ENCODE peak calls at places on chromosomes 13 and 19, in ten cellular contexts. One of them, this sample, is unnamed.

GRCh38 chr13:24631922-24632321 is 48.3 kb upstream of the ATP12A start:
- DNase-seq in stomach: no peak
- DNase-seq in transverse colon: no peak
- DNase-seq in K562: no peak
- DNase-seq in SK-N-SH: no peak
- DNase-seq in esophagus muscularis mucosa: no peak
- DNase-seq in GM12878: no peak
- DNase-seq in sigmoid colon: no peak
- DNase-seq in upper lobe of left lung: no peak
- DNase-seq in H1: no peak
- DNase-seq in this sample: no peak

GRCh38 chr13:24100152-24100551 is 60.4 kb upstream of the SPATA13 start:
- DNase-seq in K562: no peak
- DNase-seq in GM12878: no peak
- DNase-seq in upper lobe of left lung: no peak
- DNase-seq in transverse colon: no peak
- DNase-seq in esophagus muscularis mucosa: no peak
- DNase-seq in SK-N-SH: no peak
- DNase-seq in sigmoid colon: no peak
- DNase-seq in stomach: no peak
- DNase-seq in H1: no peak
- DNase-seq in this sample: no peak

GRCh38 chr13:38202730-38203129 is 146.9 kb upstream of the UFM1 start:
- DNase-seq in upper lobe of left lung: no peak
- DNase-seq in transverse colon: no peak
- DNase-seq in SK-N-SH: no peak
- DNase-seq in K562: no peak
- DNase-seq in GM12878: no peak
- DNase-seq in sigmoid colon: no peak
- DNase-seq in esophagus muscularis mucosa: no peak
- DNase-seq in H1: no peak
- DNase-seq in stomach: no peak
- DNase-seq in this sample: no peak

GRCh38 chr19:51708811-51709210 is 15.0 kb downstream of the HAS1 start:
- DNase-seq in upper lobe of left lung: no peak
- DNase-seq in GM12878: no peak
- DNase-seq in transverse colon: no peak
- DNase-seq in esophagus muscularis mucosa: no peak
- DNase-seq in H1: no peak
- DNase-seq in stomach: no peak
- DNase-seq in sigmoid colon: no peak
- DNase-seq in SK-N-SH: no peak
- DNase-seq in K562: no peak
- DNase-seq in this sample: no peak

GRCh38 chr19:3653865-3654513 is 27.4 kb upstream of the CACTIN start:
- DNase-seq in H1: no peak
- DNase-seq in SK-N-SH: no peak
- DNase-seq in upper lobe of left lung: no peak
- DNase-seq in transverse colon: no peak
- DNase-seq in GM12878: no peak
- DNase-seq in K562: peak; percentile 46
- DNase-seq in esophagus muscularis mucosa: no peak
- DNase-seq in sigmoid colon: no peak
- DNase-seq in stomach: no peak
- DNase-seq in this sample: no peak

GRCh38 chr13:51759240-51759639 is 44.7 kb downstream of the DHRS12 start:
- DNase-seq in SK-N-SH: no peak
- DNase-seq in upper lobe of left lung: no peak
- DNase-seq in K562: no peak
- DNase-seq in H1: no peak
- DNase-seq in transverse colon: no peak
- DNase-seq in stomach: no peak
- DNase-seq in sigmoid colon: no peak
- DNase-seq in GM12878: no peak
- DNase-seq in esophagus muscularis mucosa: no peak
- DNase-seq in this sample: no peak

GRCh38 chr13:90201676-90202425 is 1145.6 kb upstream of the MIR17HG start:
- DNase-seq in SK-N-SH: no peak
- DNase-seq in K562: no peak
- DNase-seq in esophagus muscularis mucosa: no peak
- DNase-seq in stomach: no peak
- DNase-seq in H1: no peak
- DNase-seq in GM12878: no peak
- DNase-seq in upper lobe of left lung: no peak
- DNase-seq in transverse colon: no peak
- DNase-seq in sigmoid colon: no peak
- DNase-seq in this sample: no peak

GRCh38 chr13:75870397-75870801 is 234.3 kb downstream of the LMO7 start:
- DNase-seq in K562: peak; percentile 22
- DNase-seq in stomach: no peak
- DNase-seq in upper lobe of left lung: no peak
- DNase-seq in esophagus muscularis mucosa: no peak
- DNase-seq in GM12878: no peak
- DNase-seq in transverse colon: no peak
- DNase-seq in H1: no peak
- DNase-seq in sigmoid colon: no peak
- DNase-seq in SK-N-SH: peak; percentile 46
- DNase-seq in this sample: no peak

GRCh38 chr19:11451942-11452813 is 16.7 kb downstream of the PRKCSH start:
- DNase-seq in H1: no peak
- DNase-seq in esophagus muscularis mucosa: no peak
- DNase-seq in GM12878: no peak
- DNase-seq in SK-N-SH: peak; percentile 62
- DNase-seq in K562: peak; percentile 42
- DNase-seq in upper lobe of left lung: no peak
- DNase-seq in transverse colon: no peak
- DNase-seq in sigmoid colon: no peak
- DNase-seq in stomach: no peak
- DNase-seq in this sample: no peak

GRCh38 chr13:70792121-70792520 is 683.9 kb upstream of the KLHL1 start:
- DNase-seq in GM12878: no peak
- DNase-seq in K562: no peak
- DNase-seq in transverse colon: no peak
- DNase-seq in upper lobe of left lung: no peak
- DNase-seq in sigmoid colon: no peak
- DNase-seq in stomach: no peak
- DNase-seq in SK-N-SH: no peak
- DNase-seq in H1: no peak
- DNase-seq in esophagus muscularis mucosa: no peak
- DNase-seq in this sample: no peak

GRCh38 chr19:14361824-14362223 is 19.4 kb upstream of the ADGRE5 start:
- DNase-seq in esophagus muscularis mucosa: no peak
- DNase-seq in H1: peak; percentile 49
- DNase-seq in stomach: no peak
- DNase-seq in transverse colon: no peak
- DNase-seq in sigmoid colon: no peak
- DNase-seq in K562: peak; percentile 62
- DNase-seq in upper lobe of left lung: no peak
- DNase-seq in SK-N-SH: peak; percentile 63
- DNase-seq in GM12878: no peak
- DNase-seq in this sample: no peak

GRCh38 chr19:46789371-46789770 is 977 bp upstream of the SLC1A5 start:
- DNase-seq in upper lobe of left lung: no peak
- DNase-seq in stomach: no peak
- DNase-seq in H1: no peak
- DNase-seq in sigmoid colon: no peak
- DNase-seq in SK-N-SH: no peak
- DNase-seq in esophagus muscularis mucosa: no peak
- DNase-seq in K562: no peak
- DNase-seq in transverse colon: no peak
- DNase-seq in GM12878: no peak
- DNase-seq in this sample: no peak

DNA sequence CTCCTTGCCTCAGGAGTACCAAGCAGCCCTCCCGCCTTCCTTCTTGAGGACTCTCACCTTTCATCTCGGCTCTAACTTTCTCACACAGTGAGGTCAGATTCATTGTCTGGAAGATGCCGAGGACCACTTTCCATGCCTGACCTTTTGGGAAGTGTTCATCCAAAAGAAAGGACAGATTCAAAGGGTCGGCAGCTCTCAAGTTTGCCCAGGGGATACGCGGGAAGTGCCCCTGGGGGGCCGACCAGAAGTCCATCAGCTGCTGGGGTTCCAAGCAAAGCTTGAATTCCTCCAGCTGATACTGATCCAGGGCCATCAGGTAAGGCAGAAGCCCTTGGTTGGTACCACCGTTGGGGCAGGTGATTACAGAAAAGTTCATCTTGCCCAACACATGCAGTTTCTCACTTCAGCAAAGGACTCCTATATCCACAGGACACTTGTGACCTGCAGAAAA is at the start of gene NLRP13:
- DNase-seq in SK-N-SH: no peak
- DNase-seq in upper lobe of left lung: no peak
- DNase-seq in esophagus muscularis mucosa: peak; percentile 57
- DNase-seq in H1: no peak
- DNase-seq in stomach: no peak
- DNase-seq in GM12878: no peak
- DNase-seq in K562: no peak
- DNase-seq in sigmoid colon: no peak
- DNase-seq in transverse colon: no peak
- DNase-seq in this sample: no peak
- H3K9me3 ChIP-seq in SK-N-SH: no peaks in the 10 kb centered on the region
- H3K9me3 ChIP-seq in upper lobe of left lung: no peaks in the 10 kb centered on the region
- H3K9me3 ChIP-seq in esophagus muscularis mucosa: no peaks in the 10 kb centered on the region
- H3K9me3 ChIP-seq in H1: peaks cover 47% of the 10 kb centered on the region
- H3K9me3 ChIP-seq in stomach: peaks cover 15% of the 10 kb centered on the region
- H3K9me3 ChIP-seq in GM12878: no peaks in the 10 kb centered on the region
- H3K9me3 ChIP-seq in K562: no peaks in the 10 kb centered on the region
- H3K9me3 ChIP-seq in sigmoid colon: no peaks in the 10 kb centered on the region
- H3K9me3 ChIP-seq in transverse colon: no peaks in the 10 kb centered on the region
- H3K9me3 ChIP-seq in this sample: peaks cover 5% of the 10 kb centered on the region

DNA sequence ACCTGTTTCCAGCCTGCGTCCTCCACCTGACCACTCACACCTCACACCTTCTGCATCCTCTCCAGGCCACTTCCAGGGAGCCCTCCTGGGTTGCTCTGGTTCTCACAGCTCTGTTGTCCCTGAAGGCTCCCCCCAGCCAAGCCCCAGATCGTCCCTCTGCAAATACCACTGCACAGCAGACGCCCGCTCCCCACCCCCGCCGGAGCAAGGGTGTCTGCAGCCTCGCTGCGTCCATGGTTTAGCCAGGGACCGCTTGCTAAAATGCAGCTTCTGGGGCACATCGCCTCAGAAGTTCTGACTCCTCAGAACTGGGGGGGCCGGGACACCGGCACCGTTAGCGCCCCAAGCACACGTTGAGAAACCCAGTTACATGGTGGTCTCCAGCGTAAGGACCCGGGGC is 983 bp downstream of the LINGO3 start:
- DNase-seq in H1: no peak
- DNase-seq in stomach: no peak
- DNase-seq in GM12878: no peak
- DNase-seq in SK-N-SH: no peak
- DNase-seq in upper lobe of left lung: peak; percentile 67
- DNase-seq in esophagus muscularis mucosa: no peak
- DNase-seq in transverse colon: no peak
- DNase-seq in K562: no peak
- DNase-seq in sigmoid colon: no peak
- DNase-seq in this sample: no peak
- TF ChIP-seq POLR2AphosphoS5 in H1: no peak
- TF ChIP-seq POLR2AphosphoS5 in stomach: no peak
- TF ChIP-seq POLR2AphosphoS5 in GM12878: no peak
- TF ChIP-seq POLR2AphosphoS5 in SK-N-SH: no peak
- TF ChIP-seq POLR2AphosphoS5 in upper lobe of left lung: no peak
- TF ChIP-seq POLR2AphosphoS5 in esophagus muscularis mucosa: no peak
- TF ChIP-seq POLR2AphosphoS5 in transverse colon: no peak
- TF ChIP-seq POLR2AphosphoS5 in K562: no peak
- TF ChIP-seq POLR2AphosphoS5 in sigmoid colon: no peak
- TF ChIP-seq POLR2AphosphoS5 in this sample: no peak

GRCh38 chr19:16429066-16429758 is 42.6 kb downstream of the EPS15L1 start:
- DNase-seq in GM12878: no peak
- DNase-seq in H1: no peak
- DNase-seq in transverse colon: no peak
- DNase-seq in K562: no peak
- DNase-seq in esophagus muscularis mucosa: no peak
- DNase-seq in stomach: peak; percentile 61
- DNase-seq in sigmoid colon: peak; percentile 89
- DNase-seq in SK-N-SH: peak; percentile 79
- DNase-seq in upper lobe of left lung: peak; percentile 86
- DNase-seq in this sample: no peak
- TF ChIP-seq EP300 in GM12878: no peak
- TF ChIP-seq EP300 in H1: no peak
- TF ChIP-seq EP300 in transverse colon: no peak
- TF ChIP-seq EP300 in K562: no peak
- TF ChIP-seq EP300 in esophagus muscularis mucosa: no peak
- TF ChIP-seq EP300 in stomach: no peak
- TF ChIP-seq EP300 in sigmoid colon: no peak
- TF ChIP-seq EP300 in SK-N-SH: no peak
- TF ChIP-seq EP300 in upper lobe of left lung: no peak
- TF ChIP-seq EP300 in this sample: no peak

GRCh38 chr19:49165865-49166301 is 8.3 kb downstream of the TRPM4 start:
- DNase-seq in stomach: no peak
- DNase-seq in transverse colon: peak; percentile 22
- DNase-seq in SK-N-SH: peak; percentile 51
- DNase-seq in GM12878: no peak
- DNase-seq in H1: no peak
- DNase-seq in sigmoid colon: no peak
- DNase-seq in K562: peak; percentile 18
- DNase-seq in upper lobe of left lung: peak; percentile 77
- DNase-seq in esophagus muscularis mucosa: no peak
- DNase-seq in this sample: no peak
- H3K9me3 ChIP-seq in stomach: no peaks in the 10 kb centered on the region
- H3K9me3 ChIP-seq in transverse colon: no peaks in the 10 kb centered on the region
- H3K9me3 ChIP-seq in SK-N-SH: no peaks in the 10 kb centered on the region
- H3K9me3 ChIP-seq in GM12878: no peaks in the 10 kb centered on the region
- H3K9me3 ChIP-seq in H1: no peaks in the 10 kb centered on the region
- H3K9me3 ChIP-seq in sigmoid colon: no peaks in the 10 kb centered on the region
- H3K9me3 ChIP-seq in K562: no peaks in the 10 kb centered on the region
- H3K9me3 ChIP-seq in upper lobe of left lung: no peaks in the 10 kb centered on the region
- H3K9me3 ChIP-seq in esophagus muscularis mucosa: no peaks in the 10 kb centered on the region
- H3K9me3 ChIP-seq in this sample: no peaks in the 10 kb centered on the region

DNA sequence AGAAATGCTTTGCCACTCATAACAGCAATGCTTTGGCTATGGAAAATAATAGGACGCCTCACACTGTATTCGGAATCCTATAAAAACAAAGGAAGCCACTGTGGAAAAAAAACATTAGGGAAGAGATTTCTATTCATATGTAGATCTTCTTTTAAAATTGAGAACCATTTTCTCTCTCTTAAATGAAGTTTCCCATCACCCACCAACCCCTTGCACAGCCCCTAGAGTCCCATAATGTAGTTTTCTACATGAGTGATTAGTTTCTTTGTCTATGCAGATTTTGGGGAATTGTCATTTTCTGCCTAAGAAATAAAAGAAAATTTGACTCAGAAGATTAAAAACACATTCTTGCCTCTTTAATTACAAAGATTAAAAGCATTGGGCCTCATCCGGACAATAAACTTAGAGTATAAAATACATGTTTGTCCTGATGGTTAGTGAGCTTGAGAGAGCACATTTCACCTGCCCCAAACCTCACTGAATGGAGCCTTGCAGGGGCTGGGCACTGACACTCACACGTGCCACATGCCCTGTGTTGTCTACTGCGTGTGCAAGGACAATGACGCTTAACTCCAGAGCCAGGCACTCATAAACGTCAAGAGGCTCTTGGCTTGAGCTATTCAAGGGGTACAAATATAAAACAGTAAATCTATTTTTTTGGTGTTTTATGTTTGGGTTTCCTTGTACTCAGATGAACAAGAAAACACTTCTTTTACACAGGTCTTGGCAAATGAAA is 40.0 kb upstream of the KL start:
- DNase-seq in K562: no peak
- DNase-seq in upper lobe of left lung: no peak
- DNase-seq in sigmoid colon: no peak
- DNase-seq in transverse colon: no peak
- DNase-seq in H1: no peak
- DNase-seq in esophagus muscularis mucosa: peak; percentile 17
- DNase-seq in SK-N-SH: no peak
- DNase-seq in stomach: no peak
- DNase-seq in GM12878: no peak
- DNase-seq in this sample: no peak
- TF ChIP-seq POLR2AphosphoS5 in K562: no peak
- TF ChIP-seq POLR2AphosphoS5 in upper lobe of left lung: no peak
- TF ChIP-seq POLR2AphosphoS5 in sigmoid colon: no peak
- TF ChIP-seq POLR2AphosphoS5 in transverse colon: no peak
- TF ChIP-seq POLR2AphosphoS5 in H1: no peak
- TF ChIP-seq POLR2AphosphoS5 in esophagus muscularis mucosa: no peak
- TF ChIP-seq POLR2AphosphoS5 in SK-N-SH: no peak
- TF ChIP-seq POLR2AphosphoS5 in stomach: no peak
- TF ChIP-seq POLR2AphosphoS5 in GM12878: no peak
- TF ChIP-seq POLR2AphosphoS5 in this sample: no peak

This sample was measured in suprapubic skin.